ENCODE peak calls at places on chromosome 1, in four cellular contexts. G, U, I and T are unnamed samples. For H3K27me3, the result is how much of the 10 kb centered on the place peaks cover.

GRCh38 chr1:226308166-226308722 is 720 bp downstream of the LIN9 start:
- DNase-seq in G (no peak), U (peak), I (no peak), T (no peak)

GRCh38 chr1:87337606-87338005 is 8.9 kb downstream of the LMO4 start:
- DNase-seq in G (no peak), U (no peak), I (no peak), T (no peak)

GRCh38 chr1:25695066-25695990 is 78.7 kb downstream of the MAN1C1 start:
- DNase-seq in G (no peak), U (peak), I (peak), T (peak)

GRCh38 chr1:236051107-236051885 is 13.6 kb downstream of the NID1 start:
- DNase-seq in G (no peak), U (no peak), I (no peak), T (no peak)

GRCh38 chr1:232409584-232409983 is 220.3 kb downstream of the SIPA1L2 start:
- DNase-seq in G (no peak), U (no peak), I (no peak), T (no peak)

GRCh38 chr1:234531181-234532132 is 52.5 kb upstream of the TARBP1 start:
- DNase-seq in G (no peak), U (peak), I (peak), T (no peak)

GRCh38 chr1:173894189-173894588 is 22.9 kb downstream of the SERPINC1 start:
- DNase-seq in G (no peak), U (no peak), I (no peak), T (no peak)

GRCh38 chr1:201758508-201759050 is 70.4 kb upstream of the IPO9 start:
- DNase-seq in G (no peak), U (no peak), I (no peak), T (no peak)

GRCh38 chr1:230167419-230167852 is 100.4 kb downstream of the GALNT2 start:
- DNase-seq in G (peak), U (no peak), I (peak), T (peak)

GRCh38 chr1:109959974-109960744 is 24.4 kb upstream of the AHCYL1 start:
- DNase-seq in G (no peak), U (no peak), I (peak), T (peak)

GRCh38 chr1:157153743-157154142 is 15.5 kb upstream of the ETV3 start:
- DNase-seq in G (no peak), U (no peak), I (no peak), T (no peak)

GRCh38 chr1:23366598-23366997 is 3.0 kb downstream of the ZNF436 start:
- DNase-seq in G (no peak), U (no peak), I (no peak), T (no peak)
- H3K4me3 ChIP-seq in G (no peak), U (no peak), I (peak), T (no peak)

GRCh38 chr1:18358600-18358999 is 122.1 kb upstream of the KLHDC7A start:
- DNase-seq in G (no peak), U (no peak), I (no peak), T (no peak)

GRCh38 chr1:18353992-18354391 is 126.7 kb upstream of the KLHDC7A start:
- DNase-seq in G (no peak), U (no peak), I (no peak), T (no peak)

GRCh38 chr1:18360251-18360650 is 120.5 kb upstream of the KLHDC7A start:
- DNase-seq in G (no peak), U (no peak), I (no peak), T (peak)

GRCh38 chr1:18354657-18355056 is 126.1 kb upstream of the KLHDC7A start:
- DNase-seq in G (no peak), U (no peak), I (no peak), T (no peak)

GRCh38 chr1:18357831-18358230 is 122.9 kb upstream of the KLHDC7A start:
- DNase-seq in G (no peak), U (no peak), I (no peak), T (no peak)
- H3K27me3 ChIP-seq in G (under half), U (under half), I (under half), T (under half)

GRCh38 chr1:224064150-224064549 is 49.8 kb upstream of the FBXO28 start:
- DNase-seq in G (no peak), U (no peak), I (no peak), T (no peak)

GRCh38 chr1:224067621-224068457 is 46.1 kb upstream of the FBXO28 start:
- DNase-seq in G (no peak), U (no peak), I (peak), T (no peak)

GRCh38 chr1:224067207-224067606 is 46.7 kb upstream of the FBXO28 start:
- DNase-seq in G (no peak), U (no peak), I (no peak), T (no peak)

GRCh38 chr1:224068458-224068770 is 45.5 kb upstream of the FBXO28 start:
- DNase-seq in G (no peak), U (no peak), I (no peak), T (no peak)

DNA sequence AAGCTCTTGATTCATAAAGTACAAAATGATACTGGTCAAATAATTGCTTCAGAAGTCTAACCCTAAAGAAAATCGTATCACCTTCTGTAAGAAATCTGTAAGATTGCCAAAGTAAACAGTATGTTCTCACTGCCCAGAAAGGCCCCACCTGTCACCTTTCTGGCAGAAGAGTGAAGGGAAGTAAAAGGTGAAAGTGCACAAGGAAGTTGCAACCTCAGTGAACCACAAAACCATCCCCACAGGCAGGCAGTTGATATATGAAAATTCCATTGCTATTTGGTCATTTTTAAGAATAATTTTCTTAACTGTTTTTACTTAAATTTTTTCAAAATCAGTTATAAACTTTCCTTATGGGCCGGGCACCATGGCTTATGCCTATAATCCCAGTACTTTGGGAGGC is 48.5 kb upstream of the FBXO28 start:
- DNase-seq in G (no peak), U (peak), I (peak), T (peak)
- H3K4me3 ChIP-seq in G (no peak), U (no peak), I (no peak), T (no peak)

GRCh38 chr1:29409616-29410015 is 173.3 kb downstream of the PTPRU start:
- DNase-seq in G (no peak), U (no peak), I (no peak), T (no peak)

GRCh38 chr1:29408831-29409605 is 172.7 kb downstream of the PTPRU start:
- DNase-seq in G (no peak), U (no peak), I (no peak), T (no peak)

GRCh38 chr1:29413661-29414060 is 177.3 kb downstream of the PTPRU start:
- DNase-seq in G (no peak), U (no peak), I (no peak), T (no peak)

GRCh38 chr1:29412591-29412990 is 176.3 kb downstream of the PTPRU start:
- DNase-seq in G (no peak), U (peak), I (no peak), T (peak)

GRCh38 chr1:29410476-29410875 is 174.2 kb downstream of the PTPRU start:
- DNase-seq in G (no peak), U (no peak), I (no peak), T (no peak)
- H3K27me3 ChIP-seq in G (under half), U (under half), I (under half), T (under half)

DNA sequence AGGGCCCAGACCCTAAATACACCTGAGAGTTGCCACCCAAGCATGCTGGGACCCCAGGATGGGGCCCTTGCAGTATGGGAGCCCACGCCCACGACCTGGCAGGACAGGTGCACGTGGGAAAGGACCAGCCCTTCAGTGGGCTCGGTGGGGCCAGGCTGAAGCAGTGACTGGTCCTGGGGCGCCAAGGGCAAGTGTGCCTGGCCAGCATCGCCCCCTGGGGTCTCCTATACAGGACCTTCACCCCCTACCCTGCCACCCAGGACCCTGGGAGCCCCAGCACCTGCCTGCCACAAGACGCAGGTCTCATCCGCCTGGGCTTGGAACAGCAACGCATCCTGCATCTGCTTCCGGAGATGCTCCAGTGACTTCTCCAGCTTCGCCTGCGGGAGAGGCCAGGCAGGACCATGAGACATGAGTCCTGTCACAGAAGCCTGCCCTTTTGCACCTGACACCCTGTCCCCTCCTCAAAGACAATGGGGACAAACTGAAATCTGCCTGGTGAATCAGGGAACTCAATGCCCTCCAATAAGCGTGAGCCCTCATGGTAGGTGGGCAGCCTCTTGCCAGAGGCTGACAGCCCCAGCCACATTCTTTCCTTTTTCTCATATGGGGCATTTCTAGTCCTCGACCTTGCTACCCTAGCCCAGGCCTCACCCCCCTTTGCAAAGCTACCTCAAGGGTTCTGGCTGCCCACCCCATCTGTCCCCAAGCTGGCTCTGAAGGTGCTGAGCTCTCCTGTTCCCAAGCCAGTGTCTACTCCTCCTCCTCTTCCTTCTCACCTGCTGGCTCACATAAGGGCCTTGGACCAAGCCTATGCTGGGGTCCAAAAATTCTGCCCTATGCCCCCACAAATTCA is 4.6 kb downstream of the TRIM11 start:
- DNase-seq in G (no peak), U (no peak), I (no peak), T (no peak)
- H3K4me3 ChIP-seq in G (no peak), U (no peak), I (no peak), T (no peak)